ENCODE peak calls at places on chromosome 21, in five cellular contexts. One of them, this sample, is unnamed.

GRCh38 chr21:32524010-32524719 is 61.2 kb downstream of the TCP10L start:
- DNase-seq in dorsolateral prefrontal cortex: no peak
- DNase-seq in activated CD4-positive, alpha-beta T cell treated with anti-CD3 and anti-CD28 coated beads, Interleukin-2, amount 50 U/mL, for 1 hour: no peak
- DNase-seq in activated CD4-positive, alpha-beta memory T cell treated with anti-CD3 and anti-CD28 coated beads, Interleukin-2, amount 10 ng/mL, durations not matched to agents 7 days and 5 days: no peak
- DNase-seq in aorta: peak
- DNase-seq in this sample: no peak

GRCh38 chr21:33451634-33452071 is 28.1 kb downstream of the TMEM50B start:
- DNase-seq in activated CD4-positive, alpha-beta memory T cell treated with anti-CD3 and anti-CD28 coated beads, Interleukin-2, amount 10 ng/mL, durations not matched to agents 7 days and 5 days: no peak
- DNase-seq in activated CD4-positive, alpha-beta T cell treated with anti-CD3 and anti-CD28 coated beads, Interleukin-2, amount 50 U/mL, for 1 hour: no peak
- DNase-seq in aorta: no peak
- DNase-seq in dorsolateral prefrontal cortex: no peak
- DNase-seq in this sample: no peak

GRCh38 chr21:21007606-21008005 is 9.4 kb downstream of the NCAM2 start:
- DNase-seq in activated CD4-positive, alpha-beta T cell treated with anti-CD3 and anti-CD28 coated beads, Interleukin-2, amount 50 U/mL, for 1 hour: no peak
- DNase-seq in activated CD4-positive, alpha-beta memory T cell treated with anti-CD3 and anti-CD28 coated beads, Interleukin-2, amount 10 ng/mL, durations not matched to agents 7 days and 5 days: no peak
- DNase-seq in aorta: no peak
- DNase-seq in dorsolateral prefrontal cortex: no peak
- DNase-seq in this sample: no peak

GRCh38 chr21:26546698-26547097 is 26.4 kb downstream of the CYYR1 start:
- DNase-seq in aorta: no peak
- DNase-seq in activated CD4-positive, alpha-beta T cell treated with anti-CD3 and anti-CD28 coated beads, Interleukin-2, amount 50 U/mL, for 1 hour: no peak
- DNase-seq in dorsolateral prefrontal cortex: no peak
- DNase-seq in activated CD4-positive, alpha-beta memory T cell treated with anti-CD3 and anti-CD28 coated beads, Interleukin-2, amount 10 ng/mL, durations not matched to agents 7 days and 5 days: no peak
- DNase-seq in this sample: no peak

GRCh38 chr21:20698585-20698984 is 299.6 kb upstream of the NCAM2 start:
- DNase-seq in activated CD4-positive, alpha-beta memory T cell treated with anti-CD3 and anti-CD28 coated beads, Interleukin-2, amount 10 ng/mL, durations not matched to agents 7 days and 5 days: no peak
- DNase-seq in aorta: no peak
- DNase-seq in dorsolateral prefrontal cortex: no peak
- DNase-seq in activated CD4-positive, alpha-beta T cell treated with anti-CD3 and anti-CD28 coated beads, Interleukin-2, amount 50 U/mL, for 1 hour: no peak
- DNase-seq in this sample: no peak

GRCh38 chr21:31634993-31635392 is 24.5 kb upstream of the SOD1 start:
- DNase-seq in dorsolateral prefrontal cortex: no peak
- DNase-seq in activated CD4-positive, alpha-beta memory T cell treated with anti-CD3 and anti-CD28 coated beads, Interleukin-2, amount 10 ng/mL, durations not matched to agents 7 days and 5 days: no peak
- DNase-seq in aorta: no peak
- DNase-seq in activated CD4-positive, alpha-beta T cell treated with anti-CD3 and anti-CD28 coated beads, Interleukin-2, amount 50 U/mL, for 1 hour: no peak
- DNase-seq in this sample: no peak

GRCh38 chr21:45525910-45526306 is 16.3 kb downstream of the SLC19A1 start:
- DNase-seq in activated CD4-positive, alpha-beta memory T cell treated with anti-CD3 and anti-CD28 coated beads, Interleukin-2, amount 10 ng/mL, durations not matched to agents 7 days and 5 days: no peak
- DNase-seq in dorsolateral prefrontal cortex: no peak
- DNase-seq in aorta: peak
- DNase-seq in activated CD4-positive, alpha-beta T cell treated with anti-CD3 and anti-CD28 coated beads, Interleukin-2, amount 50 U/mL, for 1 hour: no peak
- DNase-seq in this sample: no peak

GRCh38 chr21:44458971-44459711 is 3.8 kb downstream of the LRRC3 start:
- DNase-seq in activated CD4-positive, alpha-beta T cell treated with anti-CD3 and anti-CD28 coated beads, Interleukin-2, amount 50 U/mL, for 1 hour: no peak
- DNase-seq in dorsolateral prefrontal cortex: no peak
- DNase-seq in aorta: peak
- DNase-seq in activated CD4-positive, alpha-beta memory T cell treated with anti-CD3 and anti-CD28 coated beads, Interleukin-2, amount 10 ng/mL, durations not matched to agents 7 days and 5 days: no peak
- DNase-seq in this sample: no peak

GRCh38 chr21:45318146-45318555 is 30.5 kb upstream of the POFUT2 start:
- DNase-seq in activated CD4-positive, alpha-beta T cell treated with anti-CD3 and anti-CD28 coated beads, Interleukin-2, amount 50 U/mL, for 1 hour: no peak
- DNase-seq in aorta: no peak
- DNase-seq in activated CD4-positive, alpha-beta memory T cell treated with anti-CD3 and anti-CD28 coated beads, Interleukin-2, amount 10 ng/mL, durations not matched to agents 7 days and 5 days: no peak
- DNase-seq in dorsolateral prefrontal cortex: no peak
- DNase-seq in this sample: no peak

This sample was measured in neural crest cell.